ENCODE peak calls at places on chromosomes 7 and 10, in nine cellular contexts. W is DMS79; G is effector memory CD8-positive, alpha-beta T cell; V is DND-41; H is myocyte; K is thoracic aorta; T is OCI-LY7; O is kidney glomerular epithelial cell; I is AG10803. J is an unnamed sample.

GRCh38 chr10:90424730-90425129 is 433.1 kb downstream of the HTR7 start:
- DNase-seq in K (no peak), I (no peak), G (no peak), W (no peak), H (no peak), O (peak), V (no peak), T (no peak), J (no peak)

GRCh38 chr10:90968448-90969086 is 47.7 kb upstream of the ANKRD1 start:
- DNase-seq in G (no peak), T (no peak), V (no peak), O (peak), W (no peak), I (peak), H (peak), K (no peak), J (peak)

GRCh38 chr7:1124816-1125602 is 35.0 kb downstream of the ZFAND2A start:
- DNase-seq in O (no peak), W (no peak), H (peak), V (no peak), I (peak), G (no peak), T (no peak), K (no peak), J (no peak)

GRCh38 chr10:124065382-124066155 is 27.8 kb downstream of the CHST15 start:
- DNase-seq in H (no peak), O (no peak), I (no peak), G (no peak), K (no peak), T (no peak), V (no peak), W (no peak), J (no peak)

GRCh38 chr7:68925241-68925640 is 673.0 kb upstream of the AUTS2 start:
- DNase-seq in K (no peak), H (no peak), G (no peak), T (no peak), W (peak), V (no peak), O (no peak), I (no peak), J (no peak)

GRCh38 chr7:71429116-71429515 is 297.2 kb downstream of the GALNT17 start:
- DNase-seq in T (no peak), O (no peak), K (no peak), H (no peak), G (no peak), V (no peak), I (no peak), W (no peak), J (no peak)

GRCh38 chr7:129469930-129470329 is 32.4 kb upstream of the SMKR1 start:
- DNase-seq in I (no peak), H (no peak), K (no peak), W (no peak), O (no peak), V (no peak), G (no peak), T (no peak), J (no peak)

GRCh38 chr10:116170815-116171250 is 102.2 kb downstream of the GFRA1 start:
- DNase-seq in I (peak), V (no peak), T (no peak), W (no peak), H (peak), G (no peak), O (peak), K (no peak), J (peak)

GRCh38 chr10:46064269-46064817 is 18.3 kb upstream of the MSMB start:
- DNase-seq in I (no peak), G (no peak), W (no peak), O (no peak), V (no peak), K (no peak), H (no peak), T (no peak), J (no peak)

GRCh38 chr10:79070091-79070610 is 1.4 kb downstream of the ZMIZ1 start:
- DNase-seq in V (no peak), G (no peak), W (no peak), K (no peak), O (no peak), H (peak), I (peak), T (no peak), J (no peak)